ENCODE peak calls at places on chromosome 17, in six cellular contexts. P is aorta, F is GDM1, N is A172, L is KBM-7, J is HS-27A. R is an unnamed sample.

GRCh38 chr17:63150994-63151464 is 185.0 kb downstream of the TANC2 start:
- DNase-seq in N (no peak), P (no peak), L (no peak), F (no peak), J (no peak), R (no peak)

GRCh38 chr17:67105213-67105612 is 60.9 kb downstream of the CACNG1 start:
- DNase-seq in N (no peak), F (no peak), P (no peak), L (no peak), J (no peak), R (no peak)

GRCh38 chr17:78839762-78840529 is 668 bp downstream of the USP36 start:
- DNase-seq in P (peak), L (peak), J (no peak), F (no peak), N (peak), R (peak)

GRCh38 chr17:64498308-64499203 is 1.7 kb upstream of the POLG2 start:
- DNase-seq in F (no peak), N (no peak), L (no peak), P (no peak), J (no peak), R (peak)

GRCh38 chr17:18093616-18094408 is 6.1 kb downstream of the DRG2 start:
- DNase-seq in F (no peak), J (peak), L (peak), N (peak), P (no peak), R (peak)

GRCh38 chr17:784143-784542 is 2.0 kb downstream of the MRM3 start:
- DNase-seq in N (no peak), L (no peak), P (no peak), F (no peak), J (no peak), R (no peak)

GRCh38 chr17:45783593-45784292 is 377 bp upstream of the CRHR1 start:
- DNase-seq in P (peak), N (no peak), F (no peak), L (no peak), J (no peak), R (no peak)

GRCh38 chr17:9028171-9028570 is 6.9 kb downstream of the NTN1 start:
- DNase-seq in L (no peak), N (no peak), J (no peak), F (no peak), P (no peak), R (no peak)

GRCh38 chr17:77185137-77185536 is 44.4 kb downstream of the SEC14L1 start:
- DNase-seq in P (no peak), N (no peak), J (no peak), F (no peak), L (no peak), R (no peak)

GRCh38 chr17:17922198-17922901 is 49.9 kb downstream of the TOM1L2 start:
- DNase-seq in P (no peak), F (no peak), L (no peak), J (no peak), N (peak), R (no peak)

GRCh38 chr17:29873476-29873875 is 56.6 kb downstream of the SSH2 start:
- DNase-seq in L (no peak), F (no peak), P (no peak), J (no peak), N (no peak), R (no peak)

GRCh38 chr17:82993005-82993404 is 86.4 kb upstream of the METRNL start:
- DNase-seq in L (no peak), P (no peak), N (no peak), F (no peak), J (no peak), R (no peak)

GRCh38 chr17:29169806-29170591 is 10.2 kb downstream of the MYO18A start:
- DNase-seq in N (no peak), P (peak), L (no peak), J (no peak), F (no peak), R (no peak)

GRCh38 chr17:67364847-67365761 is 1.3 kb downstream of the PSMD12 start:
- DNase-seq in J (no peak), N (no peak), P (no peak), L (no peak), F (no peak), R (no peak)

GRCh38 chr17:50516980-50517379 is 8.7 kb downstream of the MYCBPAP start:
- DNase-seq in L (no peak), F (no peak), J (no peak), P (no peak), N (no peak), R (no peak)

GRCh38 chr17:56510554-56511342 is 82.8 kb upstream of the NOG start:
- DNase-seq in L (no peak), J (no peak), F (no peak), P (no peak), N (no peak), R (no peak)

GRCh38 chr17:75572713-75573539 is 14.7 kb upstream of the MYO15B start:
- DNase-seq in P (no peak), J (no peak), N (no peak), F (no peak), L (no peak), R (no peak)

GRCh38 chr17:64692187-64692586 is 30.1 kb upstream of the SMURF2 start:
- DNase-seq in L (no peak), F (no peak), P (no peak), N (no peak), J (no peak), R (no peak)

GRCh38 chr17:60154616-60155426 is 5.0 kb downstream of the CA4 start:
- DNase-seq in L (no peak), J (no peak), F (no peak), N (peak), P (no peak), R (no peak)

GRCh38 chr17:37490638-37491614 is 1.2 kb downstream of the DUSP14 start:
- DNase-seq in N (peak), F (peak), J (peak), P (peak), L (peak), R (peak)

GRCh38 chr17:45129426-45129939 is 2.8 kb downstream of the PLCD3 start:
- DNase-seq in P (no peak), F (no peak), L (no peak), J (no peak), N (peak), R (no peak)

GRCh38 chr17:62689441-62690167 is 62.1 kb downstream of the MRC2 start:
- DNase-seq in P (no peak), F (no peak), J (no peak), N (no peak), L (no peak), R (no peak)

GRCh38 chr17:9522074-9522473 is 53.5 kb downstream of the STX8 start:
- DNase-seq in P (no peak), L (peak), F (peak), N (peak), J (peak), R (peak)

GRCh38 chr17:58278661-58279015 is 2.1 kb downstream of the MPO start:
- DNase-seq in N (no peak), P (peak), J (no peak), F (no peak), L (no peak), R (no peak)

GRCh38 chr17:75864448-75864871 is 9.3 kb upstream of the WBP2 start:
- DNase-seq in P (no peak), J (no peak), L (peak), F (peak), N (peak), R (peak)

GRCh38 chr17:41486809-41487530 is 2.7 kb downstream of the KRT36 start:
- DNase-seq in J (no peak), N (no peak), F (no peak), L (peak), P (peak), R (peak)

GRCh38 chr17:40071720-40072480 is 9.1 kb downstream of the THRA start:
- DNase-seq in L (peak), F (no peak), N (peak), P (peak), J (no peak), R (no peak)

R was measured in NAMALWA.